ENCODE peak calls at places on chromosomes 3 and 15, in six cellular contexts. One of them, this sample, is unnamed.

GRCh38 chr15:100049936-100050876 is 291.6 kb downstream of the ADAMTS17 start:
- DNase-seq in foreskin keratinocyte: no peak
- DNase-seq in ascending aorta: no peak
- DNase-seq in hepatocyte: no peak
- DNase-seq in sigmoid colon: no peak
- DNase-seq in Panc1: no peak
- DNase-seq in this sample: no peak

GRCh38 chr3:53044371-53045106 is 1.3 kb downstream of the SFMBT1 start:
- DNase-seq in sigmoid colon: peak
- DNase-seq in hepatocyte: peak
- DNase-seq in foreskin keratinocyte: peak
- DNase-seq in Panc1: peak
- DNase-seq in ascending aorta: no peak
- DNase-seq in this sample: no peak

GRCh38 chr3:174548841-174549623 is 310.1 kb upstream of the NAALADL2 start:
- DNase-seq in hepatocyte: no peak
- DNase-seq in foreskin keratinocyte: no peak
- DNase-seq in Panc1: no peak
- DNase-seq in ascending aorta: no peak
- DNase-seq in sigmoid colon: no peak
- DNase-seq in this sample: no peak

GRCh38 chr3:126835472-126836219 is 131.6 kb downstream of the CHCHD6 start:
- DNase-seq in sigmoid colon: peak
- DNase-seq in Panc1: no peak
- DNase-seq in hepatocyte: peak
- DNase-seq in foreskin keratinocyte: peak
- DNase-seq in ascending aorta: no peak
- DNase-seq in this sample: no peak

GRCh38 chr3:184388936-184389230 is 9.0 kb downstream of the CHRD start:
- DNase-seq in hepatocyte: no peak
- DNase-seq in sigmoid colon: no peak
- DNase-seq in Panc1: no peak
- DNase-seq in foreskin keratinocyte: no peak
- DNase-seq in ascending aorta: no peak
- DNase-seq in this sample: no peak

GRCh38 chr3:183906234-183906921 is 21.7 kb upstream of the PARL start:
- DNase-seq in sigmoid colon: no peak
- DNase-seq in foreskin keratinocyte: no peak
- DNase-seq in ascending aorta: no peak
- DNase-seq in Panc1: no peak
- DNase-seq in hepatocyte: no peak
- DNase-seq in this sample: no peak

GRCh38 chr3:72187131-72187530 is 402.2 kb upstream of the PROK2 start:
- DNase-seq in hepatocyte: no peak
- DNase-seq in foreskin keratinocyte: no peak
- DNase-seq in sigmoid colon: no peak
- DNase-seq in ascending aorta: no peak
- DNase-seq in Panc1: no peak
- DNase-seq in this sample: no peak

GRCh38 chr3:39181408-39182335 is 10.7 kb downstream of the XIRP1 start:
- DNase-seq in Panc1: no peak
- DNase-seq in hepatocyte: no peak
- DNase-seq in foreskin keratinocyte: no peak
- DNase-seq in ascending aorta: no peak
- DNase-seq in sigmoid colon: no peak
- DNase-seq in this sample: no peak

GRCh38 chr3:151750181-151750580 is 16.5 kb downstream of the AADACL2 start:
- DNase-seq in sigmoid colon: no peak
- DNase-seq in ascending aorta: no peak
- DNase-seq in hepatocyte: no peak
- DNase-seq in foreskin keratinocyte: peak
- DNase-seq in Panc1: no peak
- DNase-seq in this sample: no peak
- H3K27ac ChIP-seq in sigmoid colon: no peak
- H3K27ac ChIP-seq in ascending aorta: no peak
- H3K27ac ChIP-seq in hepatocyte: no peak
- H3K27ac ChIP-seq in foreskin keratinocyte: no peak
- H3K27ac ChIP-seq in Panc1: no peak
- H3K27ac ChIP-seq in this sample: no peak

DNA sequence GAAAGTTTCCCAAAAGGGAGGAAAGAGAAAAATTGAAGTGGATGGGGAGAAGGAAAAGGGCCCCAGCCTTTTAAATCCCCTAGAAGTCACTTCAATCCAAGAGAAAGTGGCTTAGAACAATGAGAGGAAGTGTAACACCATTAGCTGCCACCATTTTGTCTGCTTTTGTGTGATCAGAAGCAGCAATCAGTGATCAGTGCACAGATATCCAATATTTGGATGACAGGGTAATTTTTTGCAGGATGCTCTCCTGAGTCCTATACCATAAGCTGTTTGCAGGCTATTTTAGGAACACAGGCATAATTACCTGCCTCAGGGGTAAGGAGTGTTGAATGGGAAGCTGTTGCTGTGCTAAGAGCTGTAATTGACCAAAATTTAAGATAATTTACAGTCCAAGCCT is 31.4 kb downstream of the SLC35A5 start:
- DNase-seq in Panc1: no peak
- DNase-seq in foreskin keratinocyte: no peak
- DNase-seq in ascending aorta: no peak
- DNase-seq in hepatocyte: no peak
- DNase-seq in sigmoid colon: no peak
- DNase-seq in this sample: no peak
- H3K27ac ChIP-seq in Panc1: no peak
- H3K27ac ChIP-seq in foreskin keratinocyte: no peak
- H3K27ac ChIP-seq in ascending aorta: no peak
- H3K27ac ChIP-seq in hepatocyte: no peak
- H3K27ac ChIP-seq in sigmoid colon: no peak
- H3K27ac ChIP-seq in this sample: no peak

GRCh38 chr15:96049323-96049722 is 281.2 kb upstream of the NR2F2 start:
- DNase-seq in ascending aorta: no peak
- DNase-seq in foreskin keratinocyte: no peak
- DNase-seq in Panc1: no peak
- DNase-seq in sigmoid colon: no peak
- DNase-seq in hepatocyte: no peak
- DNase-seq in this sample: no peak
- H3K27ac ChIP-seq in ascending aorta: no peak
- H3K27ac ChIP-seq in foreskin keratinocyte: no peak
- H3K27ac ChIP-seq in Panc1: no peak
- H3K27ac ChIP-seq in sigmoid colon: no peak
- H3K27ac ChIP-seq in hepatocyte: no peak
- H3K27ac ChIP-seq in this sample: no peak

GRCh38 chr3:172244011-172244410 is 204.2 kb downstream of the GHSR start:
- DNase-seq in foreskin keratinocyte: peak
- DNase-seq in ascending aorta: no peak
- DNase-seq in Panc1: peak
- DNase-seq in sigmoid colon: no peak
- DNase-seq in hepatocyte: no peak
- DNase-seq in this sample: no peak
- H3K27ac ChIP-seq in foreskin keratinocyte: no peak
- H3K27ac ChIP-seq in ascending aorta: no peak
- H3K27ac ChIP-seq in Panc1: no peak
- H3K27ac ChIP-seq in sigmoid colon: no peak
- H3K27ac ChIP-seq in hepatocyte: no peak
- H3K27ac ChIP-seq in this sample: no peak

DNA sequence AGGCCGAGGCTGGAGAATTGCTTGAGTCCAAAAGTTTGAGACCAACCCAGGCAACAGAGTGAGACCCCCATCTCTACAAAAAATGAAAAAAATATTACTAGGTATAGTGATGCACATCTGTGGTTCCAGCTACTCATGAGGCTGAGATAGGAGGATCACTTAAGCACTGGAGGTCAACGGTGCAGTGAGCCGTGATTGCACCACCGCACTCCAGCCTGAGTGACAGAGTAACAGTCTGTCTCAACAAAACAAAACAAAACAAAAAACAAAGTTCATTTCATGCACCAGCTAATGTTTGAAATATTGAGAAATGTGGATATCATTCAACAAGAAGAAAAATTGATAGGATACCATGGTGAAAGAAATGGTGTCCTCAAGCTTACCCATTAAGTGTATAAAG is 450.5 kb upstream of the TPRG1 start:
- DNase-seq in Panc1: no peak
- DNase-seq in sigmoid colon: no peak
- DNase-seq in foreskin keratinocyte: no peak
- DNase-seq in ascending aorta: no peak
- DNase-seq in hepatocyte: no peak
- DNase-seq in this sample: no peak
- H3K27ac ChIP-seq in Panc1: no peak
- H3K27ac ChIP-seq in sigmoid colon: no peak
- H3K27ac ChIP-seq in foreskin keratinocyte: no peak
- H3K27ac ChIP-seq in ascending aorta: no peak
- H3K27ac ChIP-seq in hepatocyte: no peak
- H3K27ac ChIP-seq in this sample: no peak

GRCh38 chr15:60464836-60465630 is 13.9 kb downstream of the ICE2 start:
- DNase-seq in hepatocyte: no peak
- DNase-seq in Panc1: no peak
- DNase-seq in ascending aorta: no peak
- DNase-seq in sigmoid colon: no peak
- DNase-seq in foreskin keratinocyte: no peak
- DNase-seq in this sample: no peak

GRCh38 chr15:60457985-60458384 is 21.0 kb downstream of the ICE2 start:
- DNase-seq in hepatocyte: no peak
- DNase-seq in sigmoid colon: no peak
- DNase-seq in ascending aorta: no peak
- DNase-seq in Panc1: no peak
- DNase-seq in foreskin keratinocyte: no peak
- DNase-seq in this sample: no peak

GRCh38 chr15:60460931-60461330 is 18.0 kb downstream of the ICE2 start:
- DNase-seq in foreskin keratinocyte: no peak
- DNase-seq in sigmoid colon: no peak
- DNase-seq in Panc1: no peak
- DNase-seq in ascending aorta: no peak
- DNase-seq in hepatocyte: no peak
- DNase-seq in this sample: no peak

DNA sequence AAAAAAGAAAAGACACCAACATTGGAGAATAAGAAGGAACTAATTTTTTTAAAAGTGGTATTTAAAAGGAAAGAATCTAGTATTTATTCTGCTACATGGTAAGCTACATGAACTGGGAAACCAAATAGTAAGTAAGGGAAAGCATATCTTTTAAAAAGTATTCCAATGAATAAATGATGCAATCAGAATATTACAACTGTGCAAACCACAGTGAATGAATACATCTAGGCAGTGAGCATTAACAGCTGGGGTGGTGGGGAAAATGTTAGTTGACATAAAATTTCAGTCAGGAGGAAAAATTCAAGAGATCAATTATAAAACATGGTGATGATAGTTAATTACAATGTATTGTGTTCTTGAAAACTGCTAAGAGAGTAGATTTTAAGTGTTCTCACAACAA is 16.9 kb downstream of the ICE2 start:
- DNase-seq in Panc1: no peak
- DNase-seq in sigmoid colon: no peak
- DNase-seq in hepatocyte: no peak
- DNase-seq in ascending aorta: no peak
- DNase-seq in foreskin keratinocyte: no peak
- DNase-seq in this sample: no peak
- H3K27ac ChIP-seq in Panc1: no peak
- H3K27ac ChIP-seq in sigmoid colon: no peak
- H3K27ac ChIP-seq in hepatocyte: no peak
- H3K27ac ChIP-seq in ascending aorta: no peak
- H3K27ac ChIP-seq in foreskin keratinocyte: no peak
- H3K27ac ChIP-seq in this sample: no peak

GRCh38 chr15:58330468-58330793 is 101.4 kb upstream of the LIPC start:
- DNase-seq in foreskin keratinocyte: no peak
- DNase-seq in hepatocyte: no peak
- DNase-seq in ascending aorta: no peak
- DNase-seq in sigmoid colon: no peak
- DNase-seq in Panc1: no peak
- DNase-seq in this sample: no peak
- H3K27ac ChIP-seq in foreskin keratinocyte: no peak
- H3K27ac ChIP-seq in hepatocyte: peak
- H3K27ac ChIP-seq in ascending aorta: peak
- H3K27ac ChIP-seq in sigmoid colon: peak
- H3K27ac ChIP-seq in Panc1: peak
- H3K27ac ChIP-seq in this sample: peak

DNA sequence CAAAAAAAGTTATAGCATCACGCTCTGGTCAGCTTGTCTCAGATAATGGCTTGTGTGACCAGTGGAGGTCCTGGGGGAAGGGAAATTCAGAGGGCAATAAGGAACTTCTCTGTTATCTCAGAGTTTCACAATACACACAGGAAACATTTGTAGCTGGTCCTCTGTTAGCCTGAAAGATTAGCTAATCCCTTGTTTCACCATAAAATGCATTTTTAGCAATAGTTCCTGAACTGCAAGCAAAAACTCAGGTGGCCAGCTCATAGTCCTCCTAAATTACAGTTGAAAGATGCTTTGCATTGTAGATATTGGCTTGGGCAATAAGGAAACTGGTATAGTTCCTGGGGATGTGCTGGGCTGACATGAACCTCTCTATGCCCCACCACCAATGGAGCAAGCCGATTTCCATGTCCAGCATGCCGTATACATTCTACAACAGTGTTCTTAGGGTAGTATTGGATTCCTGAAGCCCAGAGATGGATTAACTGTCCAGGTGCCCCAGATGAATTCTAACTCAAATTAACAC is 141.5 kb upstream of the TBL1XR1 start:
- DNase-seq in foreskin keratinocyte: no peak
- DNase-seq in hepatocyte: peak
- DNase-seq in sigmoid colon: no peak
- DNase-seq in Panc1: no peak
- DNase-seq in ascending aorta: no peak
- DNase-seq in this sample: no peak
- H3K27ac ChIP-seq in foreskin keratinocyte: no peak
- H3K27ac ChIP-seq in hepatocyte: peak
- H3K27ac ChIP-seq in sigmoid colon: no peak
- H3K27ac ChIP-seq in Panc1: peak
- H3K27ac ChIP-seq in ascending aorta: no peak
- H3K27ac ChIP-seq in this sample: no peak

This sample was measured in esophagus squamous epithelium.